ENCODE peak calls at places on chromosome 7, in five cellular contexts. F, N, B, T and G are unnamed samples.

GRCh38 chr7:106217089-106217542 is 67.7 kb downstream of the NAMPT start:
- DNase-seq in B (no peak), N (no peak), F (no peak), T (peak; percentile 61), G (peak; percentile 82)

GRCh38 chr7:151167197-151167911 is at the start of gene GBX1:
- DNase-seq in F (no peak), T (peak; percentile 57), N (peak; percentile 41), B (no peak), G (no peak)

GRCh38 chr7:23234569-23235296 is 11.8 kb upstream of the GPNMB start:
- DNase-seq in B (no peak), F (no peak), N (no peak), T (no peak), G (no peak)

GRCh38 chr7:157136372-157136771 is 2.4 kb upstream of the UBE3C start:
- DNase-seq in N (no peak), F (no peak), T (peak; percentile 76), B (peak; percentile 34), G (no peak)

GRCh38 chr7:137886266-137886665 is 39.5 kb upstream of the DGKI start:
- DNase-seq in T (no peak), F (no peak), B (no peak), N (no peak), G (no peak)

GRCh38 chr7:113831509-113831908 is 87.3 kb downstream of the PPP1R3A start:
- DNase-seq in T (no peak), N (no peak), F (no peak), B (no peak), G (no peak)

GRCh38 chr7:73532224-73532623 is 10.1 kb upstream of the BAZ1B start:
- DNase-seq in B (no peak), F (no peak), T (no peak), N (no peak), G (no peak)

GRCh38 chr7:82017334-82017943 is 247.6 kb upstream of the HGF start:
- DNase-seq in B (peak; percentile 19), N (no peak), F (no peak), T (peak; percentile 51), G (no peak)

GRCh38 chr7:134453526-134453925 is 5.4 kb downstream of the AKR1B1 start:
- DNase-seq in F (no peak), B (no peak), T (no peak), N (no peak), G (no peak)

GRCh38 chr7:134483296-134483695 is 24.4 kb upstream of the AKR1B1 start:
- DNase-seq in T (no peak), B (no peak), N (no peak), F (no peak), G (no peak)

GRCh38 chr7:953547-954327 is 743 bp downstream of the ADAP1 start:
- DNase-seq in T (peak; percentile 76), F (peak; percentile 20), N (no peak), B (no peak), G (peak; percentile 88)

GRCh38 chr7:47087866-47088265 is 494.0 kb downstream of the TNS3 start:
- DNase-seq in T (peak; percentile 33), N (no peak), B (no peak), F (no peak), G (no peak)

GRCh38 chr7:86926732-86927131 is 132.7 kb downstream of the ELAPOR2 start:
- DNase-seq in B (peak; percentile 68), F (no peak), T (peak; percentile 61), N (peak; percentile 37), G (no peak)

GRCh38 chr7:152661479-152661878 is 14.5 kb downstream of the XRCC2 start:
- DNase-seq in F (no peak), B (no peak), N (no peak), T (no peak), G (no peak)

GRCh38 chr7:84675633-84676034 is 481.0 kb upstream of the SEMA3A start:
- DNase-seq in B (no peak), T (no peak), N (no peak), F (no peak), G (no peak)

GRCh38 chr7:47185839-47186238 is 396.1 kb downstream of the TNS3 start:
- DNase-seq in N (no peak), B (peak; percentile 39), F (no peak), T (no peak), G (no peak)

GRCh38 chr7:67875558-67875957 is 878.9 kb downstream of the TYW1 start:
- DNase-seq in F (no peak), T (no peak), N (no peak), B (no peak), G (no peak)